ENCODE peak calls at places on chromosome 9, in nine cellular contexts. Y, B, X, S, W, R, Q, M and V are unnamed samples.

GRCh38 chr9:21316860-21317259 is 11.7 kb upstream of the IFNA5 start:
- DNase-seq in Y (no peak), B (no peak), X (peak; percentile 39), S (no peak), W (peak; percentile 34), R (no peak), Q (no peak), M (no peak), V (no peak)

GRCh38 chr9:87193151-87193550 is 245.8 kb upstream of the GAS1 start:
- DNase-seq in Y (no peak), B (no peak), X (no peak), S (no peak), W (no peak), R (no peak), Q (no peak), M (no peak), V (no peak)

GRCh38 chr9:137025120-137025966 is 2.7 kb downstream of the ABCA2 start:
- DNase-seq in Y (no peak), B (no peak), X (no peak), S (no peak), W (peak; percentile 87), R (no peak), Q (no peak), M (peak; percentile 83), V (no peak)

GRCh38 chr9:14403112-14403511 is 89.2 kb upstream of the NFIB start:
- DNase-seq in Y (no peak), B (no peak), X (no peak), S (no peak), W (no peak), R (no peak), Q (no peak), M (no peak), V (no peak)

GRCh38 chr9:127057970-127058644 is 64.3 kb downstream of the ANGPTL2 start:
- DNase-seq in Y (no peak), B (no peak), X (no peak), S (no peak), W (no peak), R (no peak), Q (no peak), M (no peak), V (no peak)

GRCh38 chr9:110016340-110016739 is 191.6 kb downstream of the C9orf152 start:
- DNase-seq in Y (no peak), B (no peak), X (no peak), S (no peak), W (no peak), R (no peak), Q (no peak), M (no peak), V (peak; percentile 63)

GRCh38 chr9:117656007-117656406 is 48.2 kb upstream of the TLR4 start:
- DNase-seq in Y (no peak), B (no peak), X (no peak), S (no peak), W (no peak), R (no peak), Q (no peak), M (no peak), V (no peak)

GRCh38 chr9:126581893-126582292 is 31.8 kb upstream of the LMX1B start:
- DNase-seq in Y (no peak), B (no peak), X (no peak), S (no peak), W (no peak), R (no peak), Q (no peak), M (no peak), V (no peak)

GRCh38 chr9:137731947-137732813 is 113.4 kb downstream of the EHMT1 start:
- DNase-seq in Y (no peak), B (no peak), X (no peak), S (no peak), W (no peak), R (no peak), Q (no peak), M (no peak), V (no peak)

GRCh38 chr9:100354121-100354800 is 1.5 kb upstream of the TEX10 start:
- DNase-seq in Y (no peak), B (no peak), X (peak; percentile 40), S (no peak), W (no peak), R (no peak), Q (no peak), M (no peak), V (no peak)

GRCh38 chr9:123861086-123861707 is 68.7 kb downstream of the DENND1A start:
- DNase-seq in Y (no peak), B (no peak), X (peak; percentile 38), S (no peak), W (no peak), R (no peak), Q (no peak), M (no peak), V (no peak)

GRCh38 chr9:93123561-93124283 is 10.3 kb downstream of the NINJ1 start:
- DNase-seq in Y (no peak), B (peak; percentile 46), X (no peak), S (no peak), W (peak; percentile 76), R (no peak), Q (peak; percentile 9), M (peak; percentile 13), V (no peak)

GRCh38 chr9:131310833-131311554 is 21.5 kb downstream of the PLPP7 start:
- DNase-seq in Y (no peak), B (no peak), X (peak; percentile 34), S (peak; percentile 28), W (peak; percentile 90), R (no peak), Q (no peak), M (no peak), V (no peak)

GRCh38 chr9:111482656-111483418 is 1.3 kb downstream of the ECPAS start:
- DNase-seq in Y (peak; percentile 86), B (peak; percentile 83), X (peak; percentile 82), S (peak; percentile 85), W (peak; percentile 95), R (peak; percentile 76), Q (peak; percentile 63), M (peak; percentile 71), V (no peak)
- TF ChIP-seq POLR2A in Y (peak; percentile 79), B (peak; percentile 67), X (no peak), S (peak; percentile 84), W (peak; percentile 43), R (peak; percentile 84), Q (peak; percentile 46), M (peak; percentile 75), V (peak; percentile 21)

DNA sequence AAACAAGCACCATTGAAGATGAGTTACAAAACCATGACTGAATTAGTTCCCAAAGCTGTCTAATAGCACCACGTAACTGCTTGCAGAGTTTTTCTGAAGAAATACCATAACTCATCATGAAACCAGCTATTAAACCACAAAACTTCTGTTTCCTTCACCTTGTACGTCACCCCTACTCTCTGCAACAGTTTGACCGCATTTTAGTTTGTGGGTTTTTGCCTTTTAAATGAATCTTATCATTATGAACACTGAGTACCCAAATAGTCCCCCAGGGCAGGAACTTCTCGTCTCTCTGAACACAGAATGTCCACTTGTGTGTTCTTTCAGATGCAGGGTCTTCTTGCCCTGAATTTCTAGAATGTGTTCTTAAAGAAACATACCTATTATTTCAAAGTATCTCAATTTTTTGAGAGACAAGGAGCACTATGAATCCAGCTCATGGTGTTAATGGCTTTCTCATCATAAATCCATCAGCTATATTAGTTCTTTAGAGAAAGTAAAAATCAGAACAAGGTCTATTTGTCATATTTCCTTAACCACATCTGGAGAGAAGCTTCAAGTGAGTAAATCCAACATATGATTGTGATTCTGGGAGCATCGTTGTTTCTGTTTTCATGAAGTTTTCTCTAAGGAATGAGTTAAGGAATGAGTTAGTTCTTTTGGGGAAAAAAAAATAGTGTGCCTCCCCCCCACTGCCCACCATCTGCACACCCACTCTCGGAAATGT is 210.5 kb downstream of the AUH start:
- DNase-seq in Y (no peak), B (no peak), X (peak; percentile 94), S (no peak), W (no peak), R (no peak), Q (peak; percentile 51), M (no peak), V (no peak)
- TF ChIP-seq POLR2A in Y (no peak), B (no peak), X (no peak), S (no peak), W (no peak), R (no peak), Q (no peak), M (no peak), V (no peak)

GRCh38 chr9:133041958-133042357 is 11.2 kb downstream of the GTF3C5 start:
- DNase-seq in Y (no peak), B (no peak), X (no peak), S (no peak), W (no peak), R (no peak), Q (no peak), M (no peak), V (no peak)
- TF ChIP-seq POLR2A in Y (no peak), B (no peak), X (no peak), S (no peak), W (no peak), R (no peak), Q (no peak), M (no peak), V (no peak)

GRCh38 chr9:70474413-70474812 is 60.0 kb upstream of the KLF9 start:
- DNase-seq in Y (no peak), B (no peak), X (no peak), S (no peak), W (no peak), R (no peak), Q (no peak), M (no peak), V (no peak)

GRCh38 chr9:70472268-70473249 is 58.1 kb upstream of the KLF9 start:
- DNase-seq in Y (no peak), B (no peak), X (no peak), S (no peak), W (no peak), R (no peak), Q (no peak), M (no peak), V (no peak)

GRCh38 chr9:70466976-70467551 is 52.6 kb upstream of the KLF9 start:
- DNase-seq in Y (no peak), B (no peak), X (no peak), S (peak; percentile 45), W (no peak), R (no peak), Q (no peak), M (no peak), V (no peak)

GRCh38 chr9:70465904-70466303 is 51.4 kb upstream of the KLF9 start:
- DNase-seq in Y (no peak), B (no peak), X (no peak), S (no peak), W (no peak), R (no peak), Q (no peak), M (no peak), V (no peak)

DNA sequence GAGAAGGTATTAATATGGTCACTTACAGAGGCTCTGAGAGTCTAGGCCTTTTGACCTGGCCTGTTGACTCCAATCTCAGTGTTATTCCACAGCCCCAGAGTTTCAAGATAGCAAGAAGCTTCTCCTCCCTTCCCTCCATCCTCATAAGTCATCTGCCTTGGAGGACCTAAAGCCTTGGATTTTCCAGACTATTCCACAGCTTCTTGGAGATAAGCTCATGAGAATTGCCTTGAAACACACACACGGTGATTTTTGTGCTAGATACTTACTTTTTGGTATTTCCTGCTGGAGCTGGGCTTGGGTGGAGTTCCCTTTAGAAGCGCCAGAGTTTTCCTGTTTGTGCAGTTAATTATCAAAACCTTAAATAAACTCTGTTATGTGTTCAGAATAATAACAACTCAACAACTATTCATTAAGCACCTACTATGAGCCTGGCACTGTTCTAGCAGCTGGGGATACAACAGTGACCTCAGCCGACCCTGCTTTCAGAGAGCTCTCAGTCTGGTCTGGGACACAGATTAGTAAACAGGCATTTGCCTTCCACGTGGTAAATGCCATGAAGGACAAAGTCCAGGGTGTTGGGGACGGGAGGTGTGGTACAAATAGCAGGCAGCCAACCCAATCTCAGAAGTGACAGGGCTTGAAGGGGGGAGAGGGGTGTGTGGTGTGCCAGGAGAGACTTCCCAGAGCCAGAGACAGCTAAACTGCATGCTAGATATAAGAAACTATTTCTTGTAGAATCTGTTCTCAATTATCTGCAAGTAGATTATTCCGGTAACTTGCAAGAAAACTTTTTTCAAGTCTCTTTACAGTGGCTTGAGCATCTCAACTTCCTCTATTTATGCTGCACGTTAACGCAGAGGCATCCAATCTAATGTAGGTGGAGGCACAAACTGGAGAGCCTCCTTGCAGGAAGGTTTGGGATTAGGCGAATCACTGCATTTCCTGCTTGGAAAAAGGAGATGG is 55.9 kb upstream of the KLF9 start:
- DNase-seq in Y (no peak), B (no peak), X (no peak), S (peak; percentile 42), W (no peak), R (no peak), Q (no peak), M (peak; percentile 88), V (no peak)
- TF ChIP-seq POLR2A in Y (no peak), B (no peak), X (no peak), S (no peak), W (no peak), R (no peak), Q (no peak), M (peak; percentile 35), V (no peak)